ENCODE peak calls at places on chromosomes 12 and 14, in five cellular contexts. A is AG10803, O is HFFc6, S is astrocyte of the spinal cord, D is CD14-positive monocyte. I is an unnamed sample.

GRCh38 chr14:79730911-79731310 is 480.4 kb downstream of the DIO2 start:
- DNase-seq in A (no peak), O (no peak), S (peak), D (no peak), I (no peak)

GRCh38 chr12:125064492-125064891 is 743 bp upstream of the AACS start:
- DNase-seq in A (no peak), O (no peak), S (no peak), D (no peak), I (no peak)

GRCh38 chr14:22918809-22919600 is at the start of gene RBM23:
- DNase-seq in A (peak), O (peak), S (peak), D (peak), I (peak)

GRCh38 chr14:95098984-95099599 is 58.2 kb downstream of the DICER1 start:
- DNase-seq in A (peak), O (peak), S (peak), D (no peak), I (peak)

GRCh38 chr14:23398348-23398747 is 9.7 kb downstream of the MYH6 start:
- DNase-seq in A (no peak), O (no peak), S (no peak), D (no peak), I (no peak)

GRCh38 chr14:68408680-68409079 is 384.2 kb downstream of the ZFP36L1 start:
- DNase-seq in A (no peak), O (no peak), S (no peak), D (no peak), I (no peak)

GRCh38 chr12:53229454-53229853 is 2.6 kb downstream of the RARG start:
- DNase-seq in A (no peak), O (no peak), S (no peak), D (no peak), I (no peak)

GRCh38 chr12:29957835-29958234 is 174.1 kb upstream of the TMTC1 start:
- DNase-seq in A (no peak), O (no peak), S (no peak), D (no peak), I (no peak)

GRCh38 chr14:53032161-53032803 is 81.4 kb upstream of the FERMT2 start:
- DNase-seq in A (peak), O (peak), S (peak), D (no peak), I (peak)

GRCh38 chr14:91416744-91417133 is 881 bp downstream of the CCDC88C start:
- DNase-seq in A (no peak), O (no peak), S (no peak), D (no peak), I (no peak)

GRCh38 chr14:50083467-50084337 is 32.7 kb downstream of the VCPKMT start:
- DNase-seq in A (no peak), O (no peak), S (no peak), D (no peak), I (no peak)

GRCh38 chr14:36747411-36748184 is 85.9 kb downstream of the PAX9 start:
- DNase-seq in A (peak), O (peak), S (no peak), D (no peak), I (no peak)

GRCh38 chr12:71904629-71905028 is 34.0 kb upstream of the TPH2 start:
- DNase-seq in A (no peak), O (no peak), S (no peak), D (no peak), I (no peak)

GRCh38 chr14:71089974-71090373 is 182.7 kb downstream of the PCNX1 start:
- DNase-seq in A (peak), O (peak), S (no peak), D (no peak), I (no peak)

GRCh38 chr12:91563011-91563410 is 380.4 kb upstream of the DCN start:
- DNase-seq in A (no peak), O (no peak), S (no peak), D (no peak), I (no peak)
- TF ChIP-seq CTCF in A (no peak), O (no peak), S (no peak), D (no peak), I (no peak)

DNA sequence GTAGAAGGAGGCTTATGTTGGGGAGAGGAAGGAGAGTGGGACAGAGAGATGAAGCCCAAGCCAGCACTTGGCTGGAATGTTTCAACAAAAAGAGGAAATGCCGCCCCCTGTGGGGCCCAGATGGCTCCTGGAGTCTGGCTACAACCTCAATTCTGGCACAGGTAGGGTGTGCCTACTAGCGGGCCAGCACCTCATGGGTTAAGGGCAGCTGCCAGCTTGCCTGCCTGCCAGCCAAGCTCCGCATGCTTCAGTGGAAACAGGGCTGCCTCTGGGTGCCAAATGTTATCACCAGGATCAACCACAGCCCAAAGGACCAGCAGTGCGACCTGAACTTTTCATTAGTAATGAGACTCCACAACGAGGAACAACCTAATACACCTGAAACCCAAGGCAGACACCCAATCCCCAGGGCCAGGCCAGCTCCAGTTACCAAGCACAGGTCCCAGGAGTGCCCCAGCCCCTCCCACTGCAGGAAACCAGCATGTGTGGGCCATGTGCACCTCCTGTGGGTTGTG is 11.3 kb downstream of the RAB15 start:
- DNase-seq in A (no peak), O (no peak), S (no peak), D (no peak), I (no peak)
- TF ChIP-seq CTCF in A (no peak), O (peak), S (peak), D (peak), I (no peak)

GRCh38 chr12:51536159-51536558 is 54.9 kb upstream of the SCN8A start:
- DNase-seq in A (no peak), O (no peak), S (no peak), D (no peak), I (no peak)
- TF ChIP-seq CTCF in A (peak), O (peak), S (peak), D (no peak), I (no peak)

DNA sequence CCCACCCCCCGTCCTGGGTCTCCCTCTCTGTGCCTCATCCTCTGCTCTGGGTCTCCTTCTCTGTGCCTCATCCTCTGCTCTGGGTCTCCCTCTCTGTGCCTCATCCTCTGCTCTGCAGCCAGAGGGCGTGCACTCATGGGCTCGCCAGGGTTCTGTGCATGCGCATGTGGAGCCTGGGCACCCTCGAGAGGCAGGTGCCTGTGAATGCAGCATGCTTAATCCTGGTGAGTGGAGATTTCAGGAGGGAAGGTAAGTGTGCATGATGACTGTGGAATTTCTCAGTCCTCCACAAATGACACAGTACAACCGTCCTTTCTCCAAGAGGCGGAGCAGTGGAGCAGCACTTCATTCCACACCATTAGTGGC is 65.2 kb downstream of the EP400 start:
- DNase-seq in A (no peak), O (no peak), S (no peak), D (peak), I (no peak)
- TF ChIP-seq CTCF in A (no peak), O (peak), S (peak), D (no peak), I (no peak)

DNA sequence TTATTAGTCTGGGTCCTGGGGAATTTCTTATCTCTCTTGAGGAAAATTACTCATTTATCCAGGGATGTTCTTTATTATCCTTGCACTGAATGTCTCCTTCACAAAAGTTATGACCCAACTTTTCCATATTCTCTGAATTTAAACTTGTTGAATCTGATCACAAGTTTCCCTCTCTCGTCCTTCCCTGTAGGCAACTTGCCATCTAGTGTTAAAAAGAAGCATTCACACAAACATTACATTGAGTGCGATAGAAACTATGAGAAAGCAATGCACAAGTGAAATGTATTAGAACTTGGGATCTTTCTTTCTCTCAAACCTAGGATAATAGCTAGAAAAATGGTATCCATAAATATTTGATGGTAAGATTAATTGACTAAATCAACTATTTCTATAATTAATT is 608.4 kb downstream of the FSCB start:
- DNase-seq in A (no peak), O (no peak), S (no peak), D (no peak), I (no peak)
- TF ChIP-seq CTCF in A (no peak), O (no peak), S (no peak), D (no peak), I (no peak)

DNA sequence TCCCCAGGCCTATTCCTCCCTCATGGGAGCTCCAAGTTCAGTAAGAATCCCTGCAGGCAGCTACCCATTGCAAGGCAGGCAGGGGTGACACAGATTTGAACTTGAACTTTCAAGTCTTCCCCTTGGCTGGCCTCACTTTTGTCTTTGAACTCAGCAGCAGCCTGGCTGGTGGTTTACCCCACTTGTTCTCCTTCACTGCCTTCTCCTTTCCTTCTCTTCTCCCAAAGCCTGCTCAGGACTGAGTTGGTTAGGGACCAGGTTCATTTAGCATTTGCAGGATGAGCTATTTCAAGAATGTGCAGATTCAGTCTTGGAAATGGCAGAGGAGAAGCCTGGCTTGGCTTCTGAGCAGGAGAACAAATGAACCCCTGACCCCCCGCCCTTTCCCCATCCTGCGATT is 67.7 kb upstream of the TBX3 start:
- DNase-seq in A (no peak), O (no peak), S (no peak), D (no peak), I (no peak)
- TF ChIP-seq CTCF in A (no peak), O (no peak), S (no peak), D (no peak), I (no peak)

GRCh38 chr12:1630827-1631591 is 2.0 kb downstream of the WNT5B start:
- DNase-seq in A (peak), O (no peak), S (peak), D (no peak), I (no peak)

GRCh38 chr12:1632702-1633101 is 3.7 kb downstream of the WNT5B start:
- DNase-seq in A (no peak), O (no peak), S (no peak), D (no peak), I (no peak)

GRCh38 chr12:1628671-1629337 is at the start of gene WNT5B:
- DNase-seq in A (no peak), O (no peak), S (no peak), D (no peak), I (no peak)

GRCh38 chr12:1629338-1630080 is 478 bp downstream of the WNT5B start:
- DNase-seq in A (no peak), O (no peak), S (no peak), D (no peak), I (no peak)

DNA sequence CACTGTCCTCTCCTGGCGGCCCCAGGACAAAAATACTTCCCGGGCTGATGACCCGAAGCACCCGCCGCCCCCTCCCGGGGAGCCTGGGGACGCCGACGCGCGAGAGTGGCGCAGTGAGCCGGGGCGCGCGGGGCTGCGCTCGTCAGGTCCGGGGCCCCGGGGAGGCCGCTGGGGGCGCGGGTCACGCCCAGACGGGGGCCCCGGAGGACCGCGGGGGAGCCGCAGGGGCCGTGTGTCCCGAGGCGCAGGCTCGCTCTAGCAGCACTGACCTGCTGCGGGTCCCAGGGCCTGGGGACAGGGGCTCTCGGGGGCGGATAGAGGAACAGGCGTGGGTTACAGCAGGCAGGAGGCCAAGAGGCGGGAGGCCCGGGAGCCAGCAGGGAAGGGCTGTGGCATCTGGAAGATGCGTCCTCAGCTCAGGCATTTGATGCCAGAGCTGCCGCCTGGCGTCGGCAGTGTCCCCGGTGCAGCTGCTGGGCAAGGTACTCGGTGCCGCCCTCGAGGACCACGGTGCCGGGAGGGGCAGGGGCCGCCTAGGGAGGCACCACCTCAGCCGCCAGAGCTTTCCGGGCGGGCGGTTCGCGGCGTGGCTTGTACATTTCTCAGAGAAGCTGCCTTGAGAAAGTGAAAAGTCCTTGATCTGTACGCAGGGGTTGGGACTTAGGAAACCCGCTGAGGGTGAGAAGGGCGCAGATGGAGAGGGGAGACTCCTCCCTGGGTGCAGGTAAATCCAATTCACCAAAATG is 1.2 kb downstream of the WNT5B start:
- DNase-seq in A (peak), O (no peak), S (peak), D (no peak), I (no peak)
- TF ChIP-seq CTCF in A (peak), O (peak), S (peak), D (peak), I (no peak)

DNA sequence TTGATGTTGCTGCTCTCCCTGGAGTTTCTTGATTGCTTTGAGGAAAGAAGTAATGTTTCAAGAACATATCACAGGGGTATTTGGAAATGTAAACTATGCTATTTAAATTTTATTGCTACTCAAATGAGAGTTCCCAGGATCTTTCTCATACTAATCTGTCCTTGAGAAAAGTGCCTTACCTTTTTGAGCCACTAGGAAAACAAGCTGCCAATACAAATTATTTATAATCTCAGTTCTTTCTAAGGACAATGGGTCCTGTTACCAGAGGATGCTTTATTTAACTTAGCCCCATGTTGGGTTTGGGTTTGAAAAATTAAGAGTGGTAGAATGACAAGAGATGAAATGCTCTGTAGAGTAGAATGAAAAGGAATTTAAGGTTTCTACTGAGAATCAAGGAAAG is 258.2 kb upstream of the PRKD1 start:
- DNase-seq in A (no peak), O (no peak), S (no peak), D (no peak), I (no peak)
- TF ChIP-seq CTCF in A (peak), O (peak), S (peak), D (no peak), I (no peak)

GRCh38 chr12:47079365-47079893 is at the start of gene PCED1B:
- DNase-seq in A (peak), O (peak), S (peak), D (peak), I (no peak)
- TF ChIP-seq CTCF in A (peak), O (peak), S (peak), D (no peak), I (peak)